ENCODE peak calls at places on chromosomes 16 and 17, in nine cellular contexts. One of them, this sample, is unnamed.

GRCh38 chr17:59439711-59440110 is 108.3 kb downstream of the YPEL2 start:
- DNase-seq in neural progenitor cell: no peak
- DNase-seq in tibial artery: no peak
- DNase-seq in AG04450: no peak
- DNase-seq in fibroblast of pulmonary artery: no peak
- DNase-seq in cardiac muscle cell: no peak
- DNase-seq in tibial nerve: no peak
- DNase-seq in Panc1: no peak
- DNase-seq in BJ: no peak
- DNase-seq in this sample: no peak

GRCh38 chr17:66290097-66290722 is 12.2 kb upstream of the PRKCA start:
- DNase-seq in cardiac muscle cell: no peak
- DNase-seq in fibroblast of pulmonary artery: no peak
- DNase-seq in tibial nerve: no peak
- DNase-seq in neural progenitor cell: no peak
- DNase-seq in tibial artery: no peak
- DNase-seq in AG04450: no peak
- DNase-seq in Panc1: no peak
- DNase-seq in BJ: no peak
- DNase-seq in this sample: no peak

GRCh38 chr16:88759245-88759975 is 25.6 kb downstream of the PIEZO1 start:
- DNase-seq in Panc1: no peak
- DNase-seq in fibroblast of pulmonary artery: peak; percentile 30
- DNase-seq in tibial nerve: no peak
- DNase-seq in AG04450: no peak
- DNase-seq in neural progenitor cell: peak; percentile 79
- DNase-seq in BJ: no peak
- DNase-seq in tibial artery: no peak
- DNase-seq in cardiac muscle cell: peak; percentile 95
- DNase-seq in this sample: no peak

GRCh38 chr17:79850571-79851460 is 11.6 kb upstream of the CBX4 start:
- DNase-seq in Panc1: no peak
- DNase-seq in cardiac muscle cell: no peak
- DNase-seq in tibial artery: no peak
- DNase-seq in neural progenitor cell: no peak
- DNase-seq in BJ: no peak
- DNase-seq in tibial nerve: no peak
- DNase-seq in AG04450: no peak
- DNase-seq in fibroblast of pulmonary artery: no peak
- DNase-seq in this sample: no peak

GRCh38 chr17:30429155-30429554 is 48.1 kb upstream of the GOSR1 start:
- DNase-seq in Panc1: no peak
- DNase-seq in neural progenitor cell: no peak
- DNase-seq in tibial nerve: no peak
- DNase-seq in tibial artery: no peak
- DNase-seq in fibroblast of pulmonary artery: peak; percentile 50
- DNase-seq in AG04450: peak; percentile 16
- DNase-seq in cardiac muscle cell: no peak
- DNase-seq in BJ: peak; percentile 68
- DNase-seq in this sample: no peak

GRCh38 chr16:11395008-11395948 is 50.0 kb downstream of the RMI2 start:
- DNase-seq in tibial nerve: no peak
- DNase-seq in tibial artery: no peak
- DNase-seq in neural progenitor cell: no peak
- DNase-seq in fibroblast of pulmonary artery: no peak
- DNase-seq in BJ: no peak
- DNase-seq in AG04450: no peak
- DNase-seq in cardiac muscle cell: no peak
- DNase-seq in Panc1: no peak
- DNase-seq in this sample: no peak

GRCh38 chr16:50313596-50314483 is 47.5 kb downstream of the ADCY7 start:
- DNase-seq in AG04450: no peak
- DNase-seq in Panc1: no peak
- DNase-seq in tibial nerve: no peak
- DNase-seq in neural progenitor cell: no peak
- DNase-seq in BJ: no peak
- DNase-seq in fibroblast of pulmonary artery: peak; percentile 79
- DNase-seq in tibial artery: peak; percentile 89
- DNase-seq in cardiac muscle cell: no peak
- DNase-seq in this sample: peak; percentile 95

GRCh38 chr16:13436641-13437423 is 483.1 kb upstream of the ERCC4 start:
- DNase-seq in cardiac muscle cell: no peak
- DNase-seq in AG04450: no peak
- DNase-seq in Panc1: no peak
- DNase-seq in fibroblast of pulmonary artery: no peak
- DNase-seq in BJ: no peak
- DNase-seq in tibial artery: no peak
- DNase-seq in neural progenitor cell: no peak
- DNase-seq in tibial nerve: no peak
- DNase-seq in this sample: no peak

GRCh38 chr16:73086108-73086507 is 38.2 kb upstream of the ZFHX3 start:
- DNase-seq in tibial nerve: no peak
- DNase-seq in BJ: no peak
- DNase-seq in Panc1: no peak
- DNase-seq in tibial artery: no peak
- DNase-seq in AG04450: no peak
- DNase-seq in neural progenitor cell: no peak
- DNase-seq in cardiac muscle cell: no peak
- DNase-seq in fibroblast of pulmonary artery: no peak
- DNase-seq in this sample: no peak

GRCh38 chr17:56478836-56479447 is 114.6 kb upstream of the NOG start:
- DNase-seq in tibial artery: no peak
- DNase-seq in Panc1: peak; percentile 8
- DNase-seq in fibroblast of pulmonary artery: peak; percentile 10
- DNase-seq in AG04450: no peak
- DNase-seq in tibial nerve: no peak
- DNase-seq in BJ: no peak
- DNase-seq in neural progenitor cell: peak; percentile 54
- DNase-seq in cardiac muscle cell: peak; percentile 39
- DNase-seq in this sample: no peak

GRCh38 chr16:26334218-26335111 is 642.7 kb downstream of the HS3ST4 start:
- DNase-seq in tibial artery: no peak
- DNase-seq in fibroblast of pulmonary artery: no peak
- DNase-seq in tibial nerve: no peak
- DNase-seq in AG04450: no peak
- DNase-seq in cardiac muscle cell: no peak
- DNase-seq in Panc1: no peak
- DNase-seq in neural progenitor cell: peak; percentile 18
- DNase-seq in BJ: no peak
- DNase-seq in this sample: no peak

GRCh38 chr17:15123593-15124590 is 141.2 kb downstream of the PMP22 start:
- DNase-seq in Panc1: no peak
- DNase-seq in tibial nerve: no peak
- DNase-seq in neural progenitor cell: no peak
- DNase-seq in AG04450: no peak
- DNase-seq in cardiac muscle cell: no peak
- DNase-seq in fibroblast of pulmonary artery: no peak
- DNase-seq in BJ: peak; percentile 37
- DNase-seq in tibial artery: no peak
- DNase-seq in this sample: no peak

GRCh38 chr16:24538756-24539294 is 541 bp upstream of the RBBP6 start:
- DNase-seq in Panc1: no peak
- DNase-seq in AG04450: no peak
- DNase-seq in neural progenitor cell: no peak
- DNase-seq in fibroblast of pulmonary artery: no peak
- DNase-seq in tibial nerve: no peak
- DNase-seq in tibial artery: no peak
- DNase-seq in cardiac muscle cell: no peak
- DNase-seq in BJ: no peak
- DNase-seq in this sample: no peak

GRCh38 chr17:74245145-74245817 is 28.8 kb upstream of the DNAI2 start:
- DNase-seq in neural progenitor cell: peak; percentile 91
- DNase-seq in cardiac muscle cell: peak; percentile 33
- DNase-seq in fibroblast of pulmonary artery: no peak
- DNase-seq in tibial nerve: no peak
- DNase-seq in BJ: no peak
- DNase-seq in tibial artery: no peak
- DNase-seq in AG04450: no peak
- DNase-seq in Panc1: no peak
- DNase-seq in this sample: no peak

GRCh38 chr17:40035162-40035559 is 19.0 kb downstream of the MED24 start:
- DNase-seq in Panc1: no peak
- DNase-seq in tibial nerve: no peak
- DNase-seq in BJ: no peak
- DNase-seq in tibial artery: no peak
- DNase-seq in AG04450: no peak
- DNase-seq in cardiac muscle cell: peak; percentile 76
- DNase-seq in fibroblast of pulmonary artery: peak; percentile 61
- DNase-seq in neural progenitor cell: peak; percentile 88
- DNase-seq in this sample: no peak

GRCh38 chr16:82699262-82699661 is 72.5 kb downstream of the CDH13 start:
- DNase-seq in AG04450: no peak
- DNase-seq in neural progenitor cell: no peak
- DNase-seq in Panc1: no peak
- DNase-seq in tibial nerve: no peak
- DNase-seq in cardiac muscle cell: no peak
- DNase-seq in BJ: no peak
- DNase-seq in fibroblast of pulmonary artery: no peak
- DNase-seq in tibial artery: no peak
- DNase-seq in this sample: no peak

GRCh38 chr17:556431-556995 is 158.1 kb downstream of the VPS53 start:
- DNase-seq in tibial nerve: no peak
- DNase-seq in AG04450: no peak
- DNase-seq in neural progenitor cell: peak; percentile 3
- DNase-seq in fibroblast of pulmonary artery: peak; percentile 34
- DNase-seq in BJ: no peak
- DNase-seq in Panc1: no peak
- DNase-seq in tibial artery: no peak
- DNase-seq in cardiac muscle cell: no peak
- DNase-seq in this sample: no peak
- TF ChIP-seq CTCF in tibial nerve: no peak
- TF ChIP-seq CTCF in AG04450: no peak
- TF ChIP-seq CTCF in neural progenitor cell: peak; percentile 15
- TF ChIP-seq CTCF in fibroblast of pulmonary artery: peak; percentile 10
- TF ChIP-seq CTCF in BJ: no peak
- TF ChIP-seq CTCF in Panc1: no peak
- TF ChIP-seq CTCF in tibial artery: no peak
- TF ChIP-seq CTCF in cardiac muscle cell: peak; percentile 21
- TF ChIP-seq CTCF in this sample: no peak

GRCh38 chr16:47617732-47618131 is 156.6 kb downstream of the PHKB start:
- DNase-seq in neural progenitor cell: peak; percentile 30
- DNase-seq in tibial artery: no peak
- DNase-seq in fibroblast of pulmonary artery: peak; percentile 25
- DNase-seq in AG04450: no peak
- DNase-seq in cardiac muscle cell: no peak
- DNase-seq in Panc1: no peak
- DNase-seq in tibial nerve: no peak
- DNase-seq in BJ: no peak
- DNase-seq in this sample: no peak

GRCh38 chr16:47611042-47611441 is 149.9 kb downstream of the PHKB start:
- DNase-seq in tibial nerve: no peak
- DNase-seq in fibroblast of pulmonary artery: no peak
- DNase-seq in Panc1: no peak
- DNase-seq in cardiac muscle cell: no peak
- DNase-seq in BJ: no peak
- DNase-seq in AG04450: no peak
- DNase-seq in tibial artery: no peak
- DNase-seq in neural progenitor cell: no peak
- DNase-seq in this sample: no peak

GRCh38 chr16:47611848-47612493 is 150.8 kb downstream of the PHKB start:
- DNase-seq in tibial nerve: no peak
- DNase-seq in fibroblast of pulmonary artery: no peak
- DNase-seq in neural progenitor cell: no peak
- DNase-seq in BJ: no peak
- DNase-seq in tibial artery: no peak
- DNase-seq in cardiac muscle cell: no peak
- DNase-seq in Panc1: no peak
- DNase-seq in AG04450: no peak
- DNase-seq in this sample: no peak

GRCh38 chr16:47612711-47613110 is 151.6 kb downstream of the PHKB start:
- DNase-seq in BJ: no peak
- DNase-seq in fibroblast of pulmonary artery: no peak
- DNase-seq in AG04450: no peak
- DNase-seq in Panc1: no peak
- DNase-seq in cardiac muscle cell: no peak
- DNase-seq in tibial nerve: no peak
- DNase-seq in tibial artery: no peak
- DNase-seq in neural progenitor cell: no peak
- DNase-seq in this sample: no peak

GRCh38 chr16:47613251-47613650 is 152.1 kb downstream of the PHKB start:
- DNase-seq in tibial artery: no peak
- DNase-seq in BJ: no peak
- DNase-seq in tibial nerve: no peak
- DNase-seq in AG04450: no peak
- DNase-seq in Panc1: no peak
- DNase-seq in cardiac muscle cell: no peak
- DNase-seq in fibroblast of pulmonary artery: peak; percentile 13
- DNase-seq in neural progenitor cell: no peak
- DNase-seq in this sample: no peak
- H3K4me3 ChIP-seq in tibial artery: no peak overlapping the region
- H3K4me3 ChIP-seq in BJ: no peak overlapping the region
- H3K4me3 ChIP-seq in tibial nerve: no peak overlapping the region
- H3K4me3 ChIP-seq in AG04450: no peak overlapping the region
- H3K4me3 ChIP-seq in Panc1: no peak overlapping the region
- H3K4me3 ChIP-seq in cardiac muscle cell: no peak overlapping the region
- H3K4me3 ChIP-seq in fibroblast of pulmonary artery: no peak overlapping the region
- H3K4me3 ChIP-seq in neural progenitor cell: no peak overlapping the region
- H3K4me3 ChIP-seq in this sample: no peak overlapping the region

GRCh38 chr16:4273858-4274291 is 1.1 kb upstream of the TFAP4 start:
- DNase-seq in BJ: no peak
- DNase-seq in Panc1: no peak
- DNase-seq in fibroblast of pulmonary artery: peak; percentile 75
- DNase-seq in AG04450: no peak
- DNase-seq in neural progenitor cell: peak; percentile 76
- DNase-seq in tibial nerve: no peak
- DNase-seq in tibial artery: peak; percentile 36
- DNase-seq in cardiac muscle cell: peak; percentile 61
- DNase-seq in this sample: peak; percentile 48
- TF ChIP-seq CTCF in BJ: peak; percentile 61
- TF ChIP-seq CTCF in Panc1: no peak
- TF ChIP-seq CTCF in fibroblast of pulmonary artery: no peak
- TF ChIP-seq CTCF in AG04450: peak; percentile 34
- TF ChIP-seq CTCF in neural progenitor cell: peak; percentile 55
- TF ChIP-seq CTCF in tibial nerve: peak; percentile 30
- TF ChIP-seq CTCF in tibial artery: peak; percentile 29
- TF ChIP-seq CTCF in cardiac muscle cell: peak; percentile 35
- TF ChIP-seq CTCF in this sample: no peak

DNA sequence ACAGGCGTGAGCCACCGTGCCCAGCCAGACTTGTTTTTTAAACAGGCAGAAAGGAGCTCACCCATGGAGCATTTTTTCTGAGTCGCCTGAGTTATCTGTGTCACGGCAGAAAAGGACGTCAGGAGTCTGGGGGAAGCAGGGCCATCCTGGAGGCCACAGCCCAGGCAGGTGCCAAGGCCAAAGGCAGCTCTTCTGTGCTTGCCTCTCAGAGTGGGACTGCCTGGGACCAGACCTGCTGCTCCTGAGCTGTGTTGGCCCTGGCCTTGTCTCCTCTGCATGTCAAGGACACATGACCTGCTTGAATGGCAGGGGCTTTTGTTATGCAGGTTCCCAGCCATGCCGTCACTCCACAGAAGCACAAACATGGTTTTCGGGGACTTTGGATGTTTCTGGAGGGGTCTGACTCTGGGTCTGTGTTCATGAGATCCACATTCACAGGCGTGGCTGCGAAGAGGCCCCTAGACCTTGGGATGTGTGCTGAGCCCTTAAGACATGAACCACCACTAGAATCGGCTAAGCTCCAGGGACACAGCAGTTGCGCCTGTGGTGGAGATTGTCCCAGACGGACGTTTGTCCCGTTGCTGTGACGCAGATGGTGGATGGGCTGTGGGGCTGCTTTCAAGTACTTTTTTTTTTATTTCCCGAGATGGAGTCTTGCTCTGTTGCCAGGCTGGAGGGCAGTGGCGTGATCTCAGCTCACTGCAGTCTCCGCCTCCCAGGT is 33.8 kb downstream of the FOXK2 start:
- DNase-seq in fibroblast of pulmonary artery: no peak
- DNase-seq in AG04450: no peak
- DNase-seq in tibial nerve: no peak
- DNase-seq in BJ: no peak
- DNase-seq in cardiac muscle cell: no peak
- DNase-seq in Panc1: no peak
- DNase-seq in neural progenitor cell: no peak
- DNase-seq in tibial artery: no peak
- DNase-seq in this sample: no peak
- H3K4me3 ChIP-seq in fibroblast of pulmonary artery: no peak overlapping the region
- H3K4me3 ChIP-seq in AG04450: no peak overlapping the region
- H3K4me3 ChIP-seq in tibial nerve: no peak overlapping the region
- H3K4me3 ChIP-seq in BJ: no peak overlapping the region
- H3K4me3 ChIP-seq in cardiac muscle cell: no peak overlapping the region
- H3K4me3 ChIP-seq in Panc1: no peak overlapping the region
- H3K4me3 ChIP-seq in neural progenitor cell: no peak overlapping the region
- H3K4me3 ChIP-seq in tibial artery: no peak overlapping the region
- H3K4me3 ChIP-seq in this sample: no peak overlapping the region

This sample was measured in lower leg skin.